ENCODE peak calls at places on chromosomes 13 and 19, in four cellular contexts. One of them, this sample, is unnamed.

GRCh38 chr19:2714531-2715269 is 6.5 kb downstream of the DIRAS1 start:
- DNase-seq in left ventricle myocardium inferior: no peak
- DNase-seq in stimulated activated CD8-positive, alpha-beta memory T cell treated with anti-CD3 and anti-CD28 coated beads, Interleukin-2, amount 100 ng/mL, for 48 hours: no peak
- DNase-seq in cerebellar nuclear complex: no peak
- DNase-seq in this sample: no peak

GRCh38 chr13:110036060-110036459 is 249.7 kb upstream of the IRS2 start:
- DNase-seq in left ventricle myocardium inferior: no peak
- DNase-seq in cerebellar nuclear complex: no peak
- DNase-seq in stimulated activated CD8-positive, alpha-beta memory T cell treated with anti-CD3 and anti-CD28 coated beads, Interleukin-2, amount 100 ng/mL, for 48 hours: no peak
- DNase-seq in this sample: no peak

GRCh38 chr13:42720116-42720857 is 61.1 kb upstream of the FAM216B start:
- DNase-seq in cerebellar nuclear complex: no peak
- DNase-seq in stimulated activated CD8-positive, alpha-beta memory T cell treated with anti-CD3 and anti-CD28 coated beads, Interleukin-2, amount 100 ng/mL, for 48 hours: peak
- DNase-seq in left ventricle myocardium inferior: no peak
- DNase-seq in this sample: no peak

GRCh38 chr19:11964858-11965645 is at the start of gene ZNF763:
- DNase-seq in cerebellar nuclear complex: peak
- DNase-seq in left ventricle myocardium inferior: peak
- DNase-seq in stimulated activated CD8-positive, alpha-beta memory T cell treated with anti-CD3 and anti-CD28 coated beads, Interleukin-2, amount 100 ng/mL, for 48 hours: peak
- DNase-seq in this sample: peak

GRCh38 chr19:1357695-1358094 is 26.0 kb upstream of the NDUFS7 start:
- DNase-seq in left ventricle myocardium inferior: no peak
- DNase-seq in stimulated activated CD8-positive, alpha-beta memory T cell treated with anti-CD3 and anti-CD28 coated beads, Interleukin-2, amount 100 ng/mL, for 48 hours: no peak
- DNase-seq in cerebellar nuclear complex: no peak
- DNase-seq in this sample: no peak

GRCh38 chr19:38831142-38831605 is 420 bp downstream of the ECH1 start:
- DNase-seq in stimulated activated CD8-positive, alpha-beta memory T cell treated with anti-CD3 and anti-CD28 coated beads, Interleukin-2, amount 100 ng/mL, for 48 hours: no peak
- DNase-seq in cerebellar nuclear complex: no peak
- DNase-seq in left ventricle myocardium inferior: peak
- DNase-seq in this sample: no peak

GRCh38 chr19:27733551-27734266 is 1479.2 kb downstream of the UQCRFS1 start:
- DNase-seq in cerebellar nuclear complex: no peak
- DNase-seq in left ventricle myocardium inferior: no peak
- DNase-seq in stimulated activated CD8-positive, alpha-beta memory T cell treated with anti-CD3 and anti-CD28 coated beads, Interleukin-2, amount 100 ng/mL, for 48 hours: no peak
- DNase-seq in this sample: no peak

GRCh38 chr13:78410847-78411246 is 192.5 kb downstream of the POU4F1 start:
- DNase-seq in cerebellar nuclear complex: no peak
- DNase-seq in stimulated activated CD8-positive, alpha-beta memory T cell treated with anti-CD3 and anti-CD28 coated beads, Interleukin-2, amount 100 ng/mL, for 48 hours: no peak
- DNase-seq in left ventricle myocardium inferior: no peak
- DNase-seq in this sample: no peak

GRCh38 chr13:112767506-112768471 is 78.0 kb downstream of the ATP11A start:
- DNase-seq in left ventricle myocardium inferior: peak
- DNase-seq in stimulated activated CD8-positive, alpha-beta memory T cell treated with anti-CD3 and anti-CD28 coated beads, Interleukin-2, amount 100 ng/mL, for 48 hours: no peak
- DNase-seq in cerebellar nuclear complex: no peak
- DNase-seq in this sample: no peak

GRCh38 chr19:57656346-57656745 is 12.4 kb upstream of the ZSCAN4 start:
- DNase-seq in cerebellar nuclear complex: no peak
- DNase-seq in stimulated activated CD8-positive, alpha-beta memory T cell treated with anti-CD3 and anti-CD28 coated beads, Interleukin-2, amount 100 ng/mL, for 48 hours: no peak
- DNase-seq in left ventricle myocardium inferior: no peak
- DNase-seq in this sample: no peak

GRCh38 chr13:93861818-93862217 is 617.7 kb downstream of the DCT start:
- DNase-seq in stimulated activated CD8-positive, alpha-beta memory T cell treated with anti-CD3 and anti-CD28 coated beads, Interleukin-2, amount 100 ng/mL, for 48 hours: no peak
- DNase-seq in cerebellar nuclear complex: no peak
- DNase-seq in left ventricle myocardium inferior: no peak
- DNase-seq in this sample: no peak

GRCh38 chr19:48064509-48064908 is 20.6 kb upstream of the CABP5 start:
- DNase-seq in left ventricle myocardium inferior: no peak
- DNase-seq in stimulated activated CD8-positive, alpha-beta memory T cell treated with anti-CD3 and anti-CD28 coated beads, Interleukin-2, amount 100 ng/mL, for 48 hours: no peak
- DNase-seq in cerebellar nuclear complex: no peak
- DNase-seq in this sample: no peak

GRCh38 chr13:25980255-25980654 is 71.6 kb downstream of the SHISA2 start:
- DNase-seq in left ventricle myocardium inferior: no peak
- DNase-seq in cerebellar nuclear complex: no peak
- DNase-seq in stimulated activated CD8-positive, alpha-beta memory T cell treated with anti-CD3 and anti-CD28 coated beads, Interleukin-2, amount 100 ng/mL, for 48 hours: no peak
- DNase-seq in this sample: no peak

GRCh38 chr13:94254737-94255136 is 224.7 kb downstream of the DCT start:
- DNase-seq in left ventricle myocardium inferior: no peak
- DNase-seq in stimulated activated CD8-positive, alpha-beta memory T cell treated with anti-CD3 and anti-CD28 coated beads, Interleukin-2, amount 100 ng/mL, for 48 hours: no peak
- DNase-seq in cerebellar nuclear complex: no peak
- DNase-seq in this sample: no peak

GRCh38 chr19:18294467-18294864 is 13.0 kb upstream of the JUND start:
- DNase-seq in cerebellar nuclear complex: no peak
- DNase-seq in stimulated activated CD8-positive, alpha-beta memory T cell treated with anti-CD3 and anti-CD28 coated beads, Interleukin-2, amount 100 ng/mL, for 48 hours: peak
- DNase-seq in left ventricle myocardium inferior: no peak
- DNase-seq in this sample: peak

GRCh38 chr13:51457086-51457485 is 4.2 kb upstream of the INTS6 start:
- DNase-seq in stimulated activated CD8-positive, alpha-beta memory T cell treated with anti-CD3 and anti-CD28 coated beads, Interleukin-2, amount 100 ng/mL, for 48 hours: no peak
- DNase-seq in cerebellar nuclear complex: no peak
- DNase-seq in left ventricle myocardium inferior: no peak
- DNase-seq in this sample: no peak

GRCh38 chr19:49954933-49955332 is 6.0 kb downstream of the SIGLEC11 start:
- DNase-seq in stimulated activated CD8-positive, alpha-beta memory T cell treated with anti-CD3 and anti-CD28 coated beads, Interleukin-2, amount 100 ng/mL, for 48 hours: no peak
- DNase-seq in cerebellar nuclear complex: no peak
- DNase-seq in left ventricle myocardium inferior: no peak
- DNase-seq in this sample: no peak

GRCh38 chr13:106533940-106534843 is 1.3 kb downstream of the EFNB2 start:
- DNase-seq in left ventricle myocardium inferior: peak
- DNase-seq in stimulated activated CD8-positive, alpha-beta memory T cell treated with anti-CD3 and anti-CD28 coated beads, Interleukin-2, amount 100 ng/mL, for 48 hours: no peak
- DNase-seq in cerebellar nuclear complex: no peak
- DNase-seq in this sample: peak

GRCh38 chr13:80666782-80667537 is 326.0 kb upstream of the SPRY2 start:
- DNase-seq in cerebellar nuclear complex: no peak
- DNase-seq in stimulated activated CD8-positive, alpha-beta memory T cell treated with anti-CD3 and anti-CD28 coated beads, Interleukin-2, amount 100 ng/mL, for 48 hours: no peak
- DNase-seq in left ventricle myocardium inferior: no peak
- DNase-seq in this sample: no peak

GRCh38 chr13:98345103-98345899 is 168.2 kb upstream of the RNF113B start:
- DNase-seq in left ventricle myocardium inferior: no peak
- DNase-seq in stimulated activated CD8-positive, alpha-beta memory T cell treated with anti-CD3 and anti-CD28 coated beads, Interleukin-2, amount 100 ng/mL, for 48 hours: no peak
- DNase-seq in cerebellar nuclear complex: no peak
- DNase-seq in this sample: no peak

GRCh38 chr19:53864308-53864836 is 3.3 kb upstream of the MYADM start:
- DNase-seq in cerebellar nuclear complex: no peak
- DNase-seq in left ventricle myocardium inferior: no peak
- DNase-seq in stimulated activated CD8-positive, alpha-beta memory T cell treated with anti-CD3 and anti-CD28 coated beads, Interleukin-2, amount 100 ng/mL, for 48 hours: no peak
- DNase-seq in this sample: no peak

GRCh38 chr19:45547965-45548609 is 36.5 kb downstream of the OPA3 start:
- DNase-seq in cerebellar nuclear complex: no peak
- DNase-seq in left ventricle myocardium inferior: no peak
- DNase-seq in stimulated activated CD8-positive, alpha-beta memory T cell treated with anti-CD3 and anti-CD28 coated beads, Interleukin-2, amount 100 ng/mL, for 48 hours: no peak
- DNase-seq in this sample: no peak

GRCh38 chr19:58229255-58229639 is 533 bp downstream of the ZNF544 start:
- DNase-seq in stimulated activated CD8-positive, alpha-beta memory T cell treated with anti-CD3 and anti-CD28 coated beads, Interleukin-2, amount 100 ng/mL, for 48 hours: peak
- DNase-seq in cerebellar nuclear complex: no peak
- DNase-seq in left ventricle myocardium inferior: no peak
- DNase-seq in this sample: peak

GRCh38 chr19:58577581-58578429 is 4.7 kb upstream of the MZF1 start:
- DNase-seq in left ventricle myocardium inferior: peak
- DNase-seq in cerebellar nuclear complex: no peak
- DNase-seq in stimulated activated CD8-positive, alpha-beta memory T cell treated with anti-CD3 and anti-CD28 coated beads, Interleukin-2, amount 100 ng/mL, for 48 hours: no peak
- DNase-seq in this sample: no peak